ENCODE peak calls at places on chromosomes 4 and X, in eight cellular contexts. One of them, this sample, is unnamed.

GRCh38 chr4:165207016-165207430 is 338 bp upstream of the KLHL2 start:
- DNase-seq in HTR-8/SVneo: peak
- DNase-seq in LHCN-M2: peak
- DNase-seq in activated naive CD8-positive, alpha-beta T cell treated with anti-CD3 and anti-CD28 coated beads, Interleukin-2, amount 50 U/mL, for 24 hours: no peak
- DNase-seq in A172: peak
- DNase-seq in choroid plexus epithelial cell: peak
- DNase-seq in iris pigment epithelial cell: no peak
- DNase-seq in adrenal gland: no peak
- DNase-seq in this sample: no peak

GRCh38 chrX:19673334-19674040 is 158.2 kb upstream of the MAP3K15 start:
- DNase-seq in choroid plexus epithelial cell: peak
- DNase-seq in LHCN-M2: peak
- DNase-seq in activated naive CD8-positive, alpha-beta T cell treated with anti-CD3 and anti-CD28 coated beads, Interleukin-2, amount 50 U/mL, for 24 hours: no peak
- DNase-seq in HTR-8/SVneo: peak
- DNase-seq in iris pigment epithelial cell: peak
- DNase-seq in adrenal gland: peak
- DNase-seq in A172: peak
- DNase-seq in this sample: peak

GRCh38 chr4:48945981-48946380 is 39.4 kb upstream of the OCIAD2 start:
- DNase-seq in choroid plexus epithelial cell: no peak
- DNase-seq in LHCN-M2: no peak
- DNase-seq in iris pigment epithelial cell: no peak
- DNase-seq in A172: no peak
- DNase-seq in activated naive CD8-positive, alpha-beta T cell treated with anti-CD3 and anti-CD28 coated beads, Interleukin-2, amount 50 U/mL, for 24 hours: no peak
- DNase-seq in adrenal gland: no peak
- DNase-seq in HTR-8/SVneo: no peak
- DNase-seq in this sample: no peak

GRCh38 chrX:47366051-47366722 is 4.2 kb upstream of the ZNF157 start:
- DNase-seq in choroid plexus epithelial cell: peak
- DNase-seq in activated naive CD8-positive, alpha-beta T cell treated with anti-CD3 and anti-CD28 coated beads, Interleukin-2, amount 50 U/mL, for 24 hours: peak
- DNase-seq in A172: peak
- DNase-seq in iris pigment epithelial cell: peak
- DNase-seq in LHCN-M2: peak
- DNase-seq in adrenal gland: peak
- DNase-seq in HTR-8/SVneo: peak
- DNase-seq in this sample: peak

GRCh38 chrX:109740076-109740809 is 7.2 kb upstream of the ACSL4 start:
- DNase-seq in LHCN-M2: peak
- DNase-seq in activated naive CD8-positive, alpha-beta T cell treated with anti-CD3 and anti-CD28 coated beads, Interleukin-2, amount 50 U/mL, for 24 hours: no peak
- DNase-seq in adrenal gland: peak
- DNase-seq in HTR-8/SVneo: no peak
- DNase-seq in iris pigment epithelial cell: peak
- DNase-seq in A172: no peak
- DNase-seq in choroid plexus epithelial cell: peak
- DNase-seq in this sample: no peak

GRCh38 chr4:148163011-148163410 is 279.2 kb downstream of the NR3C2 start:
- DNase-seq in HTR-8/SVneo: no peak
- DNase-seq in choroid plexus epithelial cell: no peak
- DNase-seq in LHCN-M2: no peak
- DNase-seq in adrenal gland: no peak
- DNase-seq in iris pigment epithelial cell: no peak
- DNase-seq in A172: no peak
- DNase-seq in activated naive CD8-positive, alpha-beta T cell treated with anti-CD3 and anti-CD28 coated beads, Interleukin-2, amount 50 U/mL, for 24 hours: no peak
- DNase-seq in this sample: no peak

GRCh38 chr4:99529218-99529617 is 18.4 kb downstream of the C4orf17 start:
- DNase-seq in LHCN-M2: peak
- DNase-seq in HTR-8/SVneo: no peak
- DNase-seq in iris pigment epithelial cell: no peak
- DNase-seq in A172: no peak
- DNase-seq in adrenal gland: no peak
- DNase-seq in choroid plexus epithelial cell: peak
- DNase-seq in activated naive CD8-positive, alpha-beta T cell treated with anti-CD3 and anti-CD28 coated beads, Interleukin-2, amount 50 U/mL, for 24 hours: no peak
- DNase-seq in this sample: no peak

GRCh38 chr4:109877400-109877799 is 29.5 kb downstream of the LRIT3 start:
- DNase-seq in A172: no peak
- DNase-seq in HTR-8/SVneo: no peak
- DNase-seq in iris pigment epithelial cell: no peak
- DNase-seq in activated naive CD8-positive, alpha-beta T cell treated with anti-CD3 and anti-CD28 coated beads, Interleukin-2, amount 50 U/mL, for 24 hours: no peak
- DNase-seq in LHCN-M2: no peak
- DNase-seq in choroid plexus epithelial cell: no peak
- DNase-seq in adrenal gland: no peak
- DNase-seq in this sample: no peak

GRCh38 chr4:132382243-132382642 is 766.9 kb upstream of the PCDH10 start:
- DNase-seq in LHCN-M2: no peak
- DNase-seq in HTR-8/SVneo: no peak
- DNase-seq in A172: no peak
- DNase-seq in adrenal gland: no peak
- DNase-seq in iris pigment epithelial cell: no peak
- DNase-seq in activated naive CD8-positive, alpha-beta T cell treated with anti-CD3 and anti-CD28 coated beads, Interleukin-2, amount 50 U/mL, for 24 hours: no peak
- DNase-seq in choroid plexus epithelial cell: no peak
- DNase-seq in this sample: no peak

GRCh38 chr4:56655627-56656345 is 25.3 kb downstream of the HOPX start:
- DNase-seq in A172: no peak
- DNase-seq in HTR-8/SVneo: no peak
- DNase-seq in LHCN-M2: no peak
- DNase-seq in iris pigment epithelial cell: no peak
- DNase-seq in adrenal gland: no peak
- DNase-seq in choroid plexus epithelial cell: no peak
- DNase-seq in activated naive CD8-positive, alpha-beta T cell treated with anti-CD3 and anti-CD28 coated beads, Interleukin-2, amount 50 U/mL, for 24 hours: peak
- DNase-seq in this sample: no peak

GRCh38 chr4:8594097-8595038 is 1.8 kb downstream of the CPZ start:
- DNase-seq in HTR-8/SVneo: peak
- DNase-seq in LHCN-M2: peak
- DNase-seq in choroid plexus epithelial cell: peak
- DNase-seq in A172: peak
- DNase-seq in iris pigment epithelial cell: peak
- DNase-seq in adrenal gland: peak
- DNase-seq in activated naive CD8-positive, alpha-beta T cell treated with anti-CD3 and anti-CD28 coated beads, Interleukin-2, amount 50 U/mL, for 24 hours: peak
- DNase-seq in this sample: peak

GRCh38 chr4:54067163-54067562 is 2.8 kb upstream of the CHIC2 start:
- DNase-seq in HTR-8/SVneo: no peak
- DNase-seq in A172: peak
- DNase-seq in iris pigment epithelial cell: peak
- DNase-seq in LHCN-M2: peak
- DNase-seq in adrenal gland: no peak
- DNase-seq in activated naive CD8-positive, alpha-beta T cell treated with anti-CD3 and anti-CD28 coated beads, Interleukin-2, amount 50 U/mL, for 24 hours: no peak
- DNase-seq in choroid plexus epithelial cell: peak
- DNase-seq in this sample: no peak

GRCh38 chrX:35890699-35891098 is 28.8 kb upstream of the CFAP47 start:
- DNase-seq in choroid plexus epithelial cell: peak
- DNase-seq in HTR-8/SVneo: peak
- DNase-seq in iris pigment epithelial cell: peak
- DNase-seq in adrenal gland: peak
- DNase-seq in LHCN-M2: peak
- DNase-seq in activated naive CD8-positive, alpha-beta T cell treated with anti-CD3 and anti-CD28 coated beads, Interleukin-2, amount 50 U/mL, for 24 hours: peak
- DNase-seq in A172: peak
- DNase-seq in this sample: peak

GRCh38 chr4:109156346-109156745 is 146.1 kb downstream of the COL25A1 start:
- DNase-seq in HTR-8/SVneo: no peak
- DNase-seq in adrenal gland: no peak
- DNase-seq in LHCN-M2: no peak
- DNase-seq in activated naive CD8-positive, alpha-beta T cell treated with anti-CD3 and anti-CD28 coated beads, Interleukin-2, amount 50 U/mL, for 24 hours: no peak
- DNase-seq in choroid plexus epithelial cell: no peak
- DNase-seq in A172: no peak
- DNase-seq in iris pigment epithelial cell: no peak
- DNase-seq in this sample: no peak

GRCh38 chrX:150157291-150157690 is 205.8 kb upstream of the MAMLD1 start:
- DNase-seq in adrenal gland: no peak
- DNase-seq in A172: no peak
- DNase-seq in HTR-8/SVneo: no peak
- DNase-seq in iris pigment epithelial cell: no peak
- DNase-seq in activated naive CD8-positive, alpha-beta T cell treated with anti-CD3 and anti-CD28 coated beads, Interleukin-2, amount 50 U/mL, for 24 hours: no peak
- DNase-seq in LHCN-M2: no peak
- DNase-seq in choroid plexus epithelial cell: no peak
- DNase-seq in this sample: no peak

GRCh38 chrX:2691543-2692220 is 587 bp downstream of the CD99 start:
- DNase-seq in choroid plexus epithelial cell: peak
- DNase-seq in LHCN-M2: peak
- DNase-seq in adrenal gland: peak
- DNase-seq in A172: peak
- DNase-seq in HTR-8/SVneo: no peak
- DNase-seq in activated naive CD8-positive, alpha-beta T cell treated with anti-CD3 and anti-CD28 coated beads, Interleukin-2, amount 50 U/mL, for 24 hours: peak
- DNase-seq in iris pigment epithelial cell: peak
- DNase-seq in this sample: peak

GRCh38 chr4:93267747-93268146 is 560.8 kb upstream of the ATOH1 start:
- DNase-seq in choroid plexus epithelial cell: no peak
- DNase-seq in A172: no peak
- DNase-seq in adrenal gland: no peak
- DNase-seq in activated naive CD8-positive, alpha-beta T cell treated with anti-CD3 and anti-CD28 coated beads, Interleukin-2, amount 50 U/mL, for 24 hours: no peak
- DNase-seq in LHCN-M2: no peak
- DNase-seq in iris pigment epithelial cell: no peak
- DNase-seq in HTR-8/SVneo: no peak
- DNase-seq in this sample: no peak

GRCh38 chrX:10014462-10015373 is 47.6 kb downstream of the CLDN34 start:
- DNase-seq in choroid plexus epithelial cell: peak
- DNase-seq in iris pigment epithelial cell: peak
- DNase-seq in activated naive CD8-positive, alpha-beta T cell treated with anti-CD3 and anti-CD28 coated beads, Interleukin-2, amount 50 U/mL, for 24 hours: peak
- DNase-seq in LHCN-M2: peak
- DNase-seq in A172: peak
- DNase-seq in HTR-8/SVneo: peak
- DNase-seq in adrenal gland: peak
- DNase-seq in this sample: peak

GRCh38 chr4:972651-973424 is 531 bp downstream of the DGKQ start:
- DNase-seq in LHCN-M2: peak
- DNase-seq in adrenal gland: no peak
- DNase-seq in HTR-8/SVneo: peak
- DNase-seq in A172: no peak
- DNase-seq in activated naive CD8-positive, alpha-beta T cell treated with anti-CD3 and anti-CD28 coated beads, Interleukin-2, amount 50 U/mL, for 24 hours: peak
- DNase-seq in iris pigment epithelial cell: peak
- DNase-seq in choroid plexus epithelial cell: no peak
- DNase-seq in this sample: peak

GRCh38 chrX:109485470-109486340 is 3.8 kb upstream of the GUCY2F start:
- DNase-seq in iris pigment epithelial cell: peak
- DNase-seq in A172: peak
- DNase-seq in activated naive CD8-positive, alpha-beta T cell treated with anti-CD3 and anti-CD28 coated beads, Interleukin-2, amount 50 U/mL, for 24 hours: peak
- DNase-seq in adrenal gland: peak
- DNase-seq in LHCN-M2: peak
- DNase-seq in choroid plexus epithelial cell: peak
- DNase-seq in HTR-8/SVneo: peak
- DNase-seq in this sample: peak

GRCh38 chrX:154526901-154527675 is 11.1 kb upstream of the FAM3A start:
- DNase-seq in A172: peak
- DNase-seq in HTR-8/SVneo: no peak
- DNase-seq in adrenal gland: peak
- DNase-seq in choroid plexus epithelial cell: peak
- DNase-seq in iris pigment epithelial cell: peak
- DNase-seq in LHCN-M2: peak
- DNase-seq in activated naive CD8-positive, alpha-beta T cell treated with anti-CD3 and anti-CD28 coated beads, Interleukin-2, amount 50 U/mL, for 24 hours: peak
- DNase-seq in this sample: peak

GRCh38 chrX:13092455-13092941 is 48.1 kb upstream of the FAM9C start:
- DNase-seq in adrenal gland: peak
- DNase-seq in iris pigment epithelial cell: no peak
- DNase-seq in A172: no peak
- DNase-seq in HTR-8/SVneo: no peak
- DNase-seq in activated naive CD8-positive, alpha-beta T cell treated with anti-CD3 and anti-CD28 coated beads, Interleukin-2, amount 50 U/mL, for 24 hours: peak
- DNase-seq in LHCN-M2: no peak
- DNase-seq in choroid plexus epithelial cell: no peak
- DNase-seq in this sample: peak

GRCh38 chrX:77087529-77088169 is 359.5 kb upstream of the FGF16 start:
- DNase-seq in A172: no peak
- DNase-seq in LHCN-M2: no peak
- DNase-seq in iris pigment epithelial cell: peak
- DNase-seq in choroid plexus epithelial cell: peak
- DNase-seq in HTR-8/SVneo: no peak
- DNase-seq in activated naive CD8-positive, alpha-beta T cell treated with anti-CD3 and anti-CD28 coated beads, Interleukin-2, amount 50 U/mL, for 24 hours: no peak
- DNase-seq in adrenal gland: peak
- DNase-seq in this sample: no peak

GRCh38 chr4:147303506-147303905 is 177.4 kb upstream of the EDNRA start:
- DNase-seq in iris pigment epithelial cell: no peak
- DNase-seq in LHCN-M2: peak
- DNase-seq in choroid plexus epithelial cell: no peak
- DNase-seq in adrenal gland: no peak
- DNase-seq in A172: no peak
- DNase-seq in HTR-8/SVneo: no peak
- DNase-seq in activated naive CD8-positive, alpha-beta T cell treated with anti-CD3 and anti-CD28 coated beads, Interleukin-2, amount 50 U/mL, for 24 hours: no peak
- DNase-seq in this sample: no peak

GRCh38 chr4:18106620-18107019 is 85.1 kb upstream of the LCORL start:
- DNase-seq in adrenal gland: no peak
- DNase-seq in LHCN-M2: no peak
- DNase-seq in A172: no peak
- DNase-seq in HTR-8/SVneo: no peak
- DNase-seq in iris pigment epithelial cell: no peak
- DNase-seq in activated naive CD8-positive, alpha-beta T cell treated with anti-CD3 and anti-CD28 coated beads, Interleukin-2, amount 50 U/mL, for 24 hours: no peak
- DNase-seq in choroid plexus epithelial cell: no peak
- DNase-seq in this sample: no peak

GRCh38 chrX:34578237-34578636 is 78.8 kb downstream of the TMEM47 start:
- DNase-seq in LHCN-M2: peak
- DNase-seq in iris pigment epithelial cell: peak
- DNase-seq in A172: no peak
- DNase-seq in adrenal gland: no peak
- DNase-seq in HTR-8/SVneo: peak
- DNase-seq in activated naive CD8-positive, alpha-beta T cell treated with anti-CD3 and anti-CD28 coated beads, Interleukin-2, amount 50 U/mL, for 24 hours: no peak
- DNase-seq in choroid plexus epithelial cell: peak
- DNase-seq in this sample: no peak